ENCODE peak calls at places on chromosomes 1 and 21, in six cellular contexts. One of them, this sample, is unnamed.

GRCh38 chr1:153509729-153510354 is 25.9 kb downstream of the S100A6 start:
- DNase-seq in stimulated activated CD8-positive, alpha-beta memory T cell treated with anti-CD3 and anti-CD28 coated beads, Interleukin-15, amount 100 ng/mL, for 1 hour: peak; percentile 38
- DNase-seq in activated CD4-positive, alpha-beta T cell treated with anti-CD3 and anti-CD28 coated beads, Interleukin-2, amount 50 U/mL, for 48 hours: peak; percentile 83
- DNase-seq in NCI-H2227 treated with DMSO at 0.1 percent for 48 hours: no peak
- DNase-seq in mesenchymal stem cell: peak; percentile 43
- DNase-seq in GOT3: no peak
- DNase-seq in this sample: no peak

GRCh38 chr1:1907098-1907736 is 7.8 kb upstream of the CALML6 start:
- DNase-seq in stimulated activated CD8-positive, alpha-beta memory T cell treated with anti-CD3 and anti-CD28 coated beads, Interleukin-15, amount 100 ng/mL, for 1 hour: no peak
- DNase-seq in mesenchymal stem cell: peak; percentile 26
- DNase-seq in activated CD4-positive, alpha-beta T cell treated with anti-CD3 and anti-CD28 coated beads, Interleukin-2, amount 50 U/mL, for 48 hours: no peak
- DNase-seq in GOT3: no peak
- DNase-seq in NCI-H2227 treated with DMSO at 0.1 percent for 48 hours: no peak
- DNase-seq in this sample: no peak

GRCh38 chr1:94395748-94396309 is 22.4 kb upstream of the ABCD3 start:
- DNase-seq in NCI-H2227 treated with DMSO at 0.1 percent for 48 hours: no peak
- DNase-seq in mesenchymal stem cell: no peak
- DNase-seq in activated CD4-positive, alpha-beta T cell treated with anti-CD3 and anti-CD28 coated beads, Interleukin-2, amount 50 U/mL, for 48 hours: no peak
- DNase-seq in GOT3: no peak
- DNase-seq in stimulated activated CD8-positive, alpha-beta memory T cell treated with anti-CD3 and anti-CD28 coated beads, Interleukin-15, amount 100 ng/mL, for 1 hour: no peak
- DNase-seq in this sample: no peak

GRCh38 chr21:29053011-29053553 is 20.4 kb downstream of the CCT8 start:
- DNase-seq in stimulated activated CD8-positive, alpha-beta memory T cell treated with anti-CD3 and anti-CD28 coated beads, Interleukin-15, amount 100 ng/mL, for 1 hour: no peak
- DNase-seq in GOT3: no peak
- DNase-seq in mesenchymal stem cell: no peak
- DNase-seq in activated CD4-positive, alpha-beta T cell treated with anti-CD3 and anti-CD28 coated beads, Interleukin-2, amount 50 U/mL, for 48 hours: no peak
- DNase-seq in NCI-H2227 treated with DMSO at 0.1 percent for 48 hours: no peak
- DNase-seq in this sample: no peak

GRCh38 chr1:244154882-244155531 is 103.9 kb downstream of the ZBTB18 start:
- DNase-seq in GOT3: no peak
- DNase-seq in NCI-H2227 treated with DMSO at 0.1 percent for 48 hours: no peak
- DNase-seq in mesenchymal stem cell: no peak
- DNase-seq in activated CD4-positive, alpha-beta T cell treated with anti-CD3 and anti-CD28 coated beads, Interleukin-2, amount 50 U/mL, for 48 hours: no peak
- DNase-seq in stimulated activated CD8-positive, alpha-beta memory T cell treated with anti-CD3 and anti-CD28 coated beads, Interleukin-15, amount 100 ng/mL, for 1 hour: no peak
- DNase-seq in this sample: no peak

GRCh38 chr1:9792156-9793042 is 31.4 kb downstream of the CLSTN1 start:
- DNase-seq in NCI-H2227 treated with DMSO at 0.1 percent for 48 hours: peak; percentile 25
- DNase-seq in activated CD4-positive, alpha-beta T cell treated with anti-CD3 and anti-CD28 coated beads, Interleukin-2, amount 50 U/mL, for 48 hours: no peak
- DNase-seq in GOT3: no peak
- DNase-seq in stimulated activated CD8-positive, alpha-beta memory T cell treated with anti-CD3 and anti-CD28 coated beads, Interleukin-15, amount 100 ng/mL, for 1 hour: no peak
- DNase-seq in mesenchymal stem cell: no peak
- DNase-seq in this sample: no peak

GRCh38 chr1:154474802-154475201 is 27.2 kb upstream of the TDRD10 start:
- DNase-seq in mesenchymal stem cell: peak; percentile 81
- DNase-seq in stimulated activated CD8-positive, alpha-beta memory T cell treated with anti-CD3 and anti-CD28 coated beads, Interleukin-15, amount 100 ng/mL, for 1 hour: no peak
- DNase-seq in GOT3: no peak
- DNase-seq in activated CD4-positive, alpha-beta T cell treated with anti-CD3 and anti-CD28 coated beads, Interleukin-2, amount 50 U/mL, for 48 hours: no peak
- DNase-seq in NCI-H2227 treated with DMSO at 0.1 percent for 48 hours: no peak
- DNase-seq in this sample: no peak

GRCh38 chr1:234839663-234840062 is 229.7 kb upstream of the IRF2BP2 start:
- DNase-seq in stimulated activated CD8-positive, alpha-beta memory T cell treated with anti-CD3 and anti-CD28 coated beads, Interleukin-15, amount 100 ng/mL, for 1 hour: no peak
- DNase-seq in NCI-H2227 treated with DMSO at 0.1 percent for 48 hours: no peak
- DNase-seq in activated CD4-positive, alpha-beta T cell treated with anti-CD3 and anti-CD28 coated beads, Interleukin-2, amount 50 U/mL, for 48 hours: no peak
- DNase-seq in mesenchymal stem cell: no peak
- DNase-seq in GOT3: no peak
- DNase-seq in this sample: no peak

GRCh38 chr21:15978158-15978805 is 248.5 kb downstream of the USP25 start:
- DNase-seq in GOT3: no peak
- DNase-seq in mesenchymal stem cell: no peak
- DNase-seq in stimulated activated CD8-positive, alpha-beta memory T cell treated with anti-CD3 and anti-CD28 coated beads, Interleukin-15, amount 100 ng/mL, for 1 hour: no peak
- DNase-seq in NCI-H2227 treated with DMSO at 0.1 percent for 48 hours: no peak
- DNase-seq in activated CD4-positive, alpha-beta T cell treated with anti-CD3 and anti-CD28 coated beads, Interleukin-2, amount 50 U/mL, for 48 hours: no peak
- DNase-seq in this sample: no peak

GRCh38 chr1:30863955-30864604 is 44.5 kb downstream of the SDC3 start:
- DNase-seq in activated CD4-positive, alpha-beta T cell treated with anti-CD3 and anti-CD28 coated beads, Interleukin-2, amount 50 U/mL, for 48 hours: no peak
- DNase-seq in mesenchymal stem cell: no peak
- DNase-seq in NCI-H2227 treated with DMSO at 0.1 percent for 48 hours: no peak
- DNase-seq in GOT3: no peak
- DNase-seq in stimulated activated CD8-positive, alpha-beta memory T cell treated with anti-CD3 and anti-CD28 coated beads, Interleukin-15, amount 100 ng/mL, for 1 hour: no peak
- DNase-seq in this sample: no peak

GRCh38 chr1:224542783-224543440 is 73.2 kb upstream of the CNIH3 start:
- DNase-seq in activated CD4-positive, alpha-beta T cell treated with anti-CD3 and anti-CD28 coated beads, Interleukin-2, amount 50 U/mL, for 48 hours: peak; percentile 24
- DNase-seq in stimulated activated CD8-positive, alpha-beta memory T cell treated with anti-CD3 and anti-CD28 coated beads, Interleukin-15, amount 100 ng/mL, for 1 hour: no peak
- DNase-seq in GOT3: peak; percentile 19
- DNase-seq in NCI-H2227 treated with DMSO at 0.1 percent for 48 hours: no peak
- DNase-seq in mesenchymal stem cell: peak; percentile 99
- DNase-seq in this sample: no peak

GRCh38 chr1:156114919-156115513 is 505 bp downstream of the LMNA start:
- DNase-seq in stimulated activated CD8-positive, alpha-beta memory T cell treated with anti-CD3 and anti-CD28 coated beads, Interleukin-15, amount 100 ng/mL, for 1 hour: no peak
- DNase-seq in mesenchymal stem cell: no peak
- DNase-seq in activated CD4-positive, alpha-beta T cell treated with anti-CD3 and anti-CD28 coated beads, Interleukin-2, amount 50 U/mL, for 48 hours: no peak
- DNase-seq in GOT3: no peak
- DNase-seq in NCI-H2227 treated with DMSO at 0.1 percent for 48 hours: no peak
- DNase-seq in this sample: no peak

GRCh38 chr1:98045211-98046030 is 124.6 kb upstream of the DPYD start:
- DNase-seq in activated CD4-positive, alpha-beta T cell treated with anti-CD3 and anti-CD28 coated beads, Interleukin-2, amount 50 U/mL, for 48 hours: peak; percentile 16
- DNase-seq in mesenchymal stem cell: peak; percentile 37
- DNase-seq in NCI-H2227 treated with DMSO at 0.1 percent for 48 hours: peak; percentile 75
- DNase-seq in stimulated activated CD8-positive, alpha-beta memory T cell treated with anti-CD3 and anti-CD28 coated beads, Interleukin-15, amount 100 ng/mL, for 1 hour: no peak
- DNase-seq in GOT3: no peak
- DNase-seq in this sample: no peak

GRCh38 chr1:44318097-44319088 is 36.7 kb downstream of the ERI3 start:
- DNase-seq in mesenchymal stem cell: peak; percentile 57
- DNase-seq in activated CD4-positive, alpha-beta T cell treated with anti-CD3 and anti-CD28 coated beads, Interleukin-2, amount 50 U/mL, for 48 hours: peak; percentile 56
- DNase-seq in stimulated activated CD8-positive, alpha-beta memory T cell treated with anti-CD3 and anti-CD28 coated beads, Interleukin-15, amount 100 ng/mL, for 1 hour: peak; percentile 9
- DNase-seq in GOT3: no peak
- DNase-seq in NCI-H2227 treated with DMSO at 0.1 percent for 48 hours: peak; percentile 35
- DNase-seq in this sample: no peak

GRCh38 chr21:39088831-39089380 is 94.3 kb downstream of the PSMG1 start:
- DNase-seq in GOT3: no peak
- DNase-seq in stimulated activated CD8-positive, alpha-beta memory T cell treated with anti-CD3 and anti-CD28 coated beads, Interleukin-15, amount 100 ng/mL, for 1 hour: no peak
- DNase-seq in mesenchymal stem cell: no peak
- DNase-seq in activated CD4-positive, alpha-beta T cell treated with anti-CD3 and anti-CD28 coated beads, Interleukin-2, amount 50 U/mL, for 48 hours: no peak
- DNase-seq in NCI-H2227 treated with DMSO at 0.1 percent for 48 hours: no peak
- DNase-seq in this sample: no peak

GRCh38 chr21:26043891-26044290 is 126.7 kb downstream of the APP start:
- DNase-seq in activated CD4-positive, alpha-beta T cell treated with anti-CD3 and anti-CD28 coated beads, Interleukin-2, amount 50 U/mL, for 48 hours: no peak
- DNase-seq in mesenchymal stem cell: no peak
- DNase-seq in GOT3: no peak
- DNase-seq in stimulated activated CD8-positive, alpha-beta memory T cell treated with anti-CD3 and anti-CD28 coated beads, Interleukin-15, amount 100 ng/mL, for 1 hour: no peak
- DNase-seq in NCI-H2227 treated with DMSO at 0.1 percent for 48 hours: no peak
- DNase-seq in this sample: no peak

GRCh38 chr1:43521078-43521477 is 9.6 kb upstream of the PTPRF start:
- DNase-seq in mesenchymal stem cell: no peak
- DNase-seq in GOT3: no peak
- DNase-seq in stimulated activated CD8-positive, alpha-beta memory T cell treated with anti-CD3 and anti-CD28 coated beads, Interleukin-15, amount 100 ng/mL, for 1 hour: no peak
- DNase-seq in NCI-H2227 treated with DMSO at 0.1 percent for 48 hours: no peak
- DNase-seq in activated CD4-positive, alpha-beta T cell treated with anti-CD3 and anti-CD28 coated beads, Interleukin-2, amount 50 U/mL, for 48 hours: no peak
- DNase-seq in this sample: no peak

GRCh38 chr1:240293706-240294105 is 202.0 kb downstream of the FMN2 start:
- DNase-seq in NCI-H2227 treated with DMSO at 0.1 percent for 48 hours: no peak
- DNase-seq in GOT3: no peak
- DNase-seq in mesenchymal stem cell: no peak
- DNase-seq in stimulated activated CD8-positive, alpha-beta memory T cell treated with anti-CD3 and anti-CD28 coated beads, Interleukin-15, amount 100 ng/mL, for 1 hour: no peak
- DNase-seq in activated CD4-positive, alpha-beta T cell treated with anti-CD3 and anti-CD28 coated beads, Interleukin-2, amount 50 U/mL, for 48 hours: no peak
- DNase-seq in this sample: no peak

GRCh38 chr1:175471039-175471800 is 272.2 kb downstream of the TNR start:
- DNase-seq in stimulated activated CD8-positive, alpha-beta memory T cell treated with anti-CD3 and anti-CD28 coated beads, Interleukin-15, amount 100 ng/mL, for 1 hour: no peak
- DNase-seq in GOT3: no peak
- DNase-seq in NCI-H2227 treated with DMSO at 0.1 percent for 48 hours: no peak
- DNase-seq in mesenchymal stem cell: peak; percentile 98
- DNase-seq in activated CD4-positive, alpha-beta T cell treated with anti-CD3 and anti-CD28 coated beads, Interleukin-2, amount 50 U/mL, for 48 hours: no peak
- DNase-seq in this sample: no peak

GRCh38 chr1:206447792-206448191 is 22.5 kb upstream of the IKBKE start:
- DNase-seq in mesenchymal stem cell: no peak
- DNase-seq in GOT3: no peak
- DNase-seq in activated CD4-positive, alpha-beta T cell treated with anti-CD3 and anti-CD28 coated beads, Interleukin-2, amount 50 U/mL, for 48 hours: no peak
- DNase-seq in NCI-H2227 treated with DMSO at 0.1 percent for 48 hours: no peak
- DNase-seq in stimulated activated CD8-positive, alpha-beta memory T cell treated with anti-CD3 and anti-CD28 coated beads, Interleukin-15, amount 100 ng/mL, for 1 hour: no peak
- DNase-seq in this sample: no peak

GRCh38 chr1:62299426-62300200 is 19.6 kb downstream of the KANK4 start:
- DNase-seq in mesenchymal stem cell: no peak
- DNase-seq in GOT3: no peak
- DNase-seq in NCI-H2227 treated with DMSO at 0.1 percent for 48 hours: peak; percentile 28
- DNase-seq in activated CD4-positive, alpha-beta T cell treated with anti-CD3 and anti-CD28 coated beads, Interleukin-2, amount 50 U/mL, for 48 hours: no peak
- DNase-seq in stimulated activated CD8-positive, alpha-beta memory T cell treated with anti-CD3 and anti-CD28 coated beads, Interleukin-15, amount 100 ng/mL, for 1 hour: no peak
- DNase-seq in this sample: no peak

GRCh38 chr1:207032528-207033017 is at the start of gene C1orf116:
- DNase-seq in stimulated activated CD8-positive, alpha-beta memory T cell treated with anti-CD3 and anti-CD28 coated beads, Interleukin-15, amount 100 ng/mL, for 1 hour: no peak
- DNase-seq in NCI-H2227 treated with DMSO at 0.1 percent for 48 hours: no peak
- DNase-seq in GOT3: no peak
- DNase-seq in mesenchymal stem cell: no peak
- DNase-seq in activated CD4-positive, alpha-beta T cell treated with anti-CD3 and anti-CD28 coated beads, Interleukin-2, amount 50 U/mL, for 48 hours: no peak
- DNase-seq in this sample: no peak

GRCh38 chr1:55420866-55421265 is 205.7 kb upstream of the USP24 start:
- DNase-seq in GOT3: no peak
- DNase-seq in NCI-H2227 treated with DMSO at 0.1 percent for 48 hours: no peak
- DNase-seq in mesenchymal stem cell: no peak
- DNase-seq in stimulated activated CD8-positive, alpha-beta memory T cell treated with anti-CD3 and anti-CD28 coated beads, Interleukin-15, amount 100 ng/mL, for 1 hour: no peak
- DNase-seq in activated CD4-positive, alpha-beta T cell treated with anti-CD3 and anti-CD28 coated beads, Interleukin-2, amount 50 U/mL, for 48 hours: no peak
- DNase-seq in this sample: no peak

GRCh38 chr1:8889925-8890785 is 11.7 kb upstream of the ENO1 start:
- DNase-seq in activated CD4-positive, alpha-beta T cell treated with anti-CD3 and anti-CD28 coated beads, Interleukin-2, amount 50 U/mL, for 48 hours: no peak
- DNase-seq in GOT3: peak; percentile 32
- DNase-seq in mesenchymal stem cell: peak; percentile 45
- DNase-seq in NCI-H2227 treated with DMSO at 0.1 percent for 48 hours: no peak
- DNase-seq in stimulated activated CD8-positive, alpha-beta memory T cell treated with anti-CD3 and anti-CD28 coated beads, Interleukin-15, amount 100 ng/mL, for 1 hour: no peak
- DNase-seq in this sample: no peak

GRCh38 chr1:171251741-171252300 is 3.5 kb downstream of the FMO1 start:
- DNase-seq in NCI-H2227 treated with DMSO at 0.1 percent for 48 hours: peak; percentile 6
- DNase-seq in GOT3: no peak
- DNase-seq in mesenchymal stem cell: peak; percentile 36
- DNase-seq in activated CD4-positive, alpha-beta T cell treated with anti-CD3 and anti-CD28 coated beads, Interleukin-2, amount 50 U/mL, for 48 hours: peak; percentile 32
- DNase-seq in stimulated activated CD8-positive, alpha-beta memory T cell treated with anti-CD3 and anti-CD28 coated beads, Interleukin-15, amount 100 ng/mL, for 1 hour: no peak
- DNase-seq in this sample: no peak

GRCh38 chr1:116261227-116261626 is 111.8 kb upstream of the ATP1A1 start:
- DNase-seq in NCI-H2227 treated with DMSO at 0.1 percent for 48 hours: peak; percentile 30
- DNase-seq in stimulated activated CD8-positive, alpha-beta memory T cell treated with anti-CD3 and anti-CD28 coated beads, Interleukin-15, amount 100 ng/mL, for 1 hour: no peak
- DNase-seq in activated CD4-positive, alpha-beta T cell treated with anti-CD3 and anti-CD28 coated beads, Interleukin-2, amount 50 U/mL, for 48 hours: no peak
- DNase-seq in GOT3: no peak
- DNase-seq in mesenchymal stem cell: no peak
- DNase-seq in this sample: no peak

GRCh38 chr1:22808846-22809501 is 98.3 kb downstream of the EPHB2 start:
- DNase-seq in stimulated activated CD8-positive, alpha-beta memory T cell treated with anti-CD3 and anti-CD28 coated beads, Interleukin-15, amount 100 ng/mL, for 1 hour: no peak
- DNase-seq in activated CD4-positive, alpha-beta T cell treated with anti-CD3 and anti-CD28 coated beads, Interleukin-2, amount 50 U/mL, for 48 hours: no peak
- DNase-seq in NCI-H2227 treated with DMSO at 0.1 percent for 48 hours: no peak
- DNase-seq in GOT3: peak; percentile 9
- DNase-seq in mesenchymal stem cell: peak; percentile 94
- DNase-seq in this sample: no peak

GRCh38 chr1:166165661-166166399 is 971 bp downstream of the FAM78B start:
- DNase-seq in GOT3: no peak
- DNase-seq in NCI-H2227 treated with DMSO at 0.1 percent for 48 hours: no peak
- DNase-seq in activated CD4-positive, alpha-beta T cell treated with anti-CD3 and anti-CD28 coated beads, Interleukin-2, amount 50 U/mL, for 48 hours: peak; percentile 7
- DNase-seq in mesenchymal stem cell: peak; percentile 1
- DNase-seq in stimulated activated CD8-positive, alpha-beta memory T cell treated with anti-CD3 and anti-CD28 coated beads, Interleukin-15, amount 100 ng/mL, for 1 hour: no peak
- DNase-seq in this sample: no peak

GRCh38 chr1:231934797-231935196 is 308.2 kb downstream of the DISC1 start:
- DNase-seq in GOT3: no peak
- DNase-seq in mesenchymal stem cell: no peak
- DNase-seq in stimulated activated CD8-positive, alpha-beta memory T cell treated with anti-CD3 and anti-CD28 coated beads, Interleukin-15, amount 100 ng/mL, for 1 hour: no peak
- DNase-seq in activated CD4-positive, alpha-beta T cell treated with anti-CD3 and anti-CD28 coated beads, Interleukin-2, amount 50 U/mL, for 48 hours: no peak
- DNase-seq in NCI-H2227 treated with DMSO at 0.1 percent for 48 hours: no peak
- DNase-seq in this sample: no peak

GRCh38 chr1:226250511-226250910 is 27.0 kb downstream of the MIXL1 start:
- DNase-seq in NCI-H2227 treated with DMSO at 0.1 percent for 48 hours: no peak
- DNase-seq in GOT3: no peak
- DNase-seq in mesenchymal stem cell: no peak
- DNase-seq in activated CD4-positive, alpha-beta T cell treated with anti-CD3 and anti-CD28 coated beads, Interleukin-2, amount 50 U/mL, for 48 hours: no peak
- DNase-seq in stimulated activated CD8-positive, alpha-beta memory T cell treated with anti-CD3 and anti-CD28 coated beads, Interleukin-15, amount 100 ng/mL, for 1 hour: no peak
- DNase-seq in this sample: no peak

GRCh38 chr1:180229483-180230415 is at the start of gene LHX4:
- DNase-seq in GOT3: no peak
- DNase-seq in activated CD4-positive, alpha-beta T cell treated with anti-CD3 and anti-CD28 coated beads, Interleukin-2, amount 50 U/mL, for 48 hours: peak; percentile 35
- DNase-seq in NCI-H2227 treated with DMSO at 0.1 percent for 48 hours: peak; percentile 41
- DNase-seq in stimulated activated CD8-positive, alpha-beta memory T cell treated with anti-CD3 and anti-CD28 coated beads, Interleukin-15, amount 100 ng/mL, for 1 hour: no peak
- DNase-seq in mesenchymal stem cell: peak; percentile 38
- DNase-seq in this sample: no peak

GRCh38 chr21:35651166-35651565 is 409.2 kb downstream of the SETD4 start:
- DNase-seq in activated CD4-positive, alpha-beta T cell treated with anti-CD3 and anti-CD28 coated beads, Interleukin-2, amount 50 U/mL, for 48 hours: no peak
- DNase-seq in GOT3: no peak
- DNase-seq in stimulated activated CD8-positive, alpha-beta memory T cell treated with anti-CD3 and anti-CD28 coated beads, Interleukin-15, amount 100 ng/mL, for 1 hour: no peak
- DNase-seq in NCI-H2227 treated with DMSO at 0.1 percent for 48 hours: no peak
- DNase-seq in mesenchymal stem cell: no peak
- DNase-seq in this sample: no peak

GRCh38 chr1:117416546-117417117 is 49.4 kb downstream of the MAN1A2 start:
- DNase-seq in mesenchymal stem cell: no peak
- DNase-seq in stimulated activated CD8-positive, alpha-beta memory T cell treated with anti-CD3 and anti-CD28 coated beads, Interleukin-15, amount 100 ng/mL, for 1 hour: no peak
- DNase-seq in activated CD4-positive, alpha-beta T cell treated with anti-CD3 and anti-CD28 coated beads, Interleukin-2, amount 50 U/mL, for 48 hours: no peak
- DNase-seq in NCI-H2227 treated with DMSO at 0.1 percent for 48 hours: no peak
- DNase-seq in GOT3: no peak
- DNase-seq in this sample: no peak

GRCh38 chr21:37673801-37674575 is 242.3 kb downstream of the KCNJ6 start:
- DNase-seq in stimulated activated CD8-positive, alpha-beta memory T cell treated with anti-CD3 and anti-CD28 coated beads, Interleukin-15, amount 100 ng/mL, for 1 hour: no peak
- DNase-seq in mesenchymal stem cell: no peak
- DNase-seq in NCI-H2227 treated with DMSO at 0.1 percent for 48 hours: no peak
- DNase-seq in GOT3: no peak
- DNase-seq in activated CD4-positive, alpha-beta T cell treated with anti-CD3 and anti-CD28 coated beads, Interleukin-2, amount 50 U/mL, for 48 hours: no peak
- DNase-seq in this sample: no peak

This sample was measured in thoracic aorta.